ENCODE peak calls at places on chromosomes 12 and 14, in ten cellular contexts. J is A549, X is WTC11, Q is HCT116, W is endothelial cell of umbilical vein, G is NB4, Z is GM12878, P is K562, I is SK-N-SH, E is HepG2. N is an unnamed sample.

GRCh38 chr14:67572608-67573007 is 27.5 kb downstream of the PIGH start:
- DNase-seq in J (no peak), X (no peak), Q (no peak), W (no peak), G (no peak), Z (no peak), P (no peak), I (no peak), E (no peak), N (no peak)

GRCh38 chr14:91415794-91416743 is 1.6 kb downstream of the CCDC88C start:
- DNase-seq in J (no peak), X (no peak), Q (no peak), W (peak; percentile 47), G (peak; percentile 79), Z (peak; percentile 88), P (peak; percentile 33), I (no peak), E (no peak), N (no peak)

GRCh38 chr14:102508774-102509743 is 517 bp downstream of the ANKRD9 start:
- DNase-seq in J (no peak), X (no peak), Q (no peak), W (peak; percentile 35), G (peak; percentile 37), Z (no peak), P (peak; percentile 56), I (peak; percentile 85), E (no peak), N (no peak)

GRCh38 chr14:94041551-94042346 is 15.6 kb downstream of the OTUB2 start:
- DNase-seq in J (no peak), X (no peak), Q (no peak), W (no peak), G (no peak), Z (no peak), P (no peak), I (no peak), E (peak; percentile 75), N (no peak)

GRCh38 chr12:6754406-6754805 is 1.5 kb upstream of the MLF2 start:
- DNase-seq in J (no peak), X (no peak), Q (no peak), W (no peak), G (no peak), Z (no peak), P (no peak), I (no peak), E (no peak), N (no peak)

GRCh38 chr14:71684323-71684722 is 247.9 kb upstream of the RGS6 start:
- DNase-seq in J (no peak), X (no peak), Q (no peak), W (no peak), G (no peak), Z (no peak), P (no peak), I (no peak), E (no peak), N (no peak)

GRCh38 chr14:93880025-93880820 is 46.9 kb upstream of the FAM181A start:
- DNase-seq in J (no peak), X (no peak), Q (no peak), W (no peak), G (no peak), Z (no peak), P (no peak), I (no peak), E (no peak), N (no peak)

GRCh38 chr12:129331356-129332085 is 478.2 kb downstream of the GLT1D1 start:
- DNase-seq in J (no peak), X (no peak), Q (no peak), W (no peak), G (no peak), Z (no peak), P (no peak), I (no peak), E (no peak), N (no peak)

GRCh38 chr12:25052191-25053020 is 103.5 kb upstream of the BCAT1 start:
- DNase-seq in J (no peak), X (no peak), Q (no peak), W (no peak), G (peak; percentile 100), Z (peak; percentile 93), P (peak; percentile 59), I (no peak), E (peak; percentile 45), N (no peak)

GRCh38 chr12:29380536-29381523 is at the start of gene ERGIC2:
- DNase-seq in J (peak; percentile 93), X (peak; percentile 87), Q (peak; percentile 99), W (peak; percentile 98), G (peak; percentile 100), Z (peak; percentile 98), P (peak; percentile 98), I (peak; percentile 86), E (peak; percentile 98), N (peak; percentile 88)

GRCh38 chr12:52795694-52796428 is at the start of gene KRT3:
- DNase-seq in J (no peak), X (no peak), Q (no peak), W (no peak), G (no peak), Z (no peak), P (no peak), I (no peak), E (no peak), N (no peak)

GRCh38 chr12:56766535-56766934 is 3.4 kb downstream of the HSD17B6 start:
- DNase-seq in J (no peak), X (no peak), Q (no peak), W (no peak), G (peak; percentile 51), Z (peak; percentile 70), P (no peak), I (no peak), E (no peak), N (no peak)

GRCh38 chr12:47391566-47391965 is 311.8 kb upstream of the AMIGO2 start:
- DNase-seq in J (no peak), X (no peak), Q (no peak), W (no peak), G (no peak), Z (no peak), P (no peak), I (no peak), E (no peak), N (no peak)

GRCh38 chr14:36502558-36503508 is 17.2 kb downstream of the NKX2-1 start:
- DNase-seq in J (no peak), X (no peak), Q (no peak), W (no peak), G (no peak), Z (no peak), P (no peak), I (no peak), E (no peak), N (no peak)
- TF ChIP-seq MAX in J (no peak), X (no peak), Q (no peak), W (no peak), G (no peak), Z (no peak), P (no peak), I (no peak), E (no peak), N (no peak)

DNA sequence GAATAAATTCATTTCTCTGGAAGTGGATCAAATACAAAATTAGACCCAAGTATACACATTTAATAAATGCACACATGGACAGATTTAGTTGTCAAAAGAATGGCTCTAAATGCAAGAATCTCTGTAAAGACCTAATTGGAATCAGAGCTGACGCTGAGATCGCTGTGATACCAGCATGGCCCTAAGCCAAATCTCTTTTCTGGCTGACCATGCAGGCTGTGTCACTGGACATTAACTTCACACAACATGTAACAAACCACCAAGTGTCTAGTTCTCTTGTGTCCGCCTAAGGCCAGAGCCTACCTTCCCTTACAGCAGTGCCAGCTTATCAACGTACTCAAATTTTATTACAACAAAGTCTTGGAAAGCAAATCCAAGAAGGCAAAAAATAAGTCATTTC is 127.5 kb downstream of the MED13L start:
- DNase-seq in J (no peak), X (no peak), Q (no peak), W (peak; percentile 56), G (no peak), Z (no peak), P (no peak), I (peak; percentile 54), E (no peak), N (no peak)
- TF ChIP-seq MAX in J (no peak), X (no peak), Q (no peak), W (no peak), G (no peak), Z (no peak), P (no peak), I (no peak), E (no peak), N (no peak)

GRCh38 chr12:57889541-57889989 is 43.0 kb upstream of the CTDSP2 start:
- DNase-seq in J (no peak), X (no peak), Q (no peak), W (peak; percentile 40), G (no peak), Z (no peak), P (no peak), I (no peak), E (no peak), N (no peak)
- TF ChIP-seq MAX in J (no peak), X (no peak), Q (no peak), W (no peak), G (no peak), Z (no peak), P (no peak), I (no peak), E (no peak), N (no peak)

DNA sequence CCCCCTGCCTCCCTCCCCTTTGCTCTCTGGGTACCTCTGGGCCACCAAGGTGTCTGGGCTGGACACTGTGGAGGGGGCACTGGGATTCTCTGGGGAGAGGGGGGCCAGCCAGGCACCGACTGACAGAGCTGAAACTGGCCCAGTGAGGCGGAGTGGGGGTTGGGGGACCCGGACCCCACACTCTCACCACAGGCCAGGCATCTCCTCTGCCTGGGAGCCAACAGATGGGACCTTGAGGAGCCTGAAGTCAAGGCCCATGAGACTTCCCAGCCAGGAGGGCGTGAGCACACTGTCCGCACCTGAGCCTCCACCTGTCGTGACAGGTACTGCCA is 39.8 kb upstream of the PPP1R13B start:
- DNase-seq in J (no peak), X (no peak), Q (no peak), W (no peak), G (no peak), Z (no peak), P (no peak), I (no peak), E (no peak), N (no peak)
- TF ChIP-seq MAX in J (no peak), X (no peak), Q (no peak), W (no peak), G (no peak), Z (no peak), P (no peak), I (no peak), E (no peak), N (no peak)

GRCh38 chr12:49930515-49931288 is 19.8 kb upstream of the AQP2 start:
- DNase-seq in J (no peak), X (no peak), Q (no peak), W (peak; percentile 53), G (no peak), Z (no peak), P (no peak), I (no peak), E (no peak), N (no peak)
- TF ChIP-seq MAX in J (no peak), X (no peak), Q (no peak), W (no peak), G (no peak), Z (no peak), P (no peak), I (peak; percentile 23), E (no peak), N (no peak)